ENCODE peak calls at places on chromosome 21, in four cellular contexts. J is CD8-positive, alpha-beta T cell; Z is heart right ventricle; W is neural crest cell. R is an unnamed sample.

GRCh38 chr21:44918581-44919033 is 2.1 kb downstream of the ITGB2 start:
- DNase-seq in J (no peak), W (no peak), Z (no peak), R (no peak)

GRCh38 chr21:33268392-33268735 is 2.2 kb downstream of the IL10RB start:
- DNase-seq in Z (no peak), J (no peak), W (no peak), R (no peak)

GRCh38 chr21:38388684-38389676 is 109.3 kb downstream of the ERG start:
- DNase-seq in J (no peak), W (no peak), Z (no peak), R (no peak)

GRCh38 chr21:35585155-35585554 is 475.2 kb downstream of the SETD4 start:
- DNase-seq in J (no peak), W (no peak), Z (no peak), R (no peak)

GRCh38 chr21:17688912-17689874 is 76.5 kb upstream of the BTG3 start:
- DNase-seq in J (peak), W (no peak), Z (peak), R (peak)

GRCh38 chr21:36661511-36662309 is 37.2 kb upstream of the SIM2 start:
- DNase-seq in Z (no peak), J (no peak), W (peak), R (peak)

GRCh38 chr21:41970751-41971653 is 17.2 kb upstream of the C2CD2 start:
- DNase-seq in Z (no peak), W (no peak), J (no peak), R (no peak)

GRCh38 chr21:29499734-29500343 is 201.1 kb downstream of the BACH1 start:
- DNase-seq in Z (no peak), W (no peak), J (no peak), R (peak)

GRCh38 chr21:36694593-36695282 is 4.2 kb upstream of the SIM2 start:
- DNase-seq in J (no peak), W (peak), Z (no peak), R (no peak)

GRCh38 chr21:25896657-25897056 is 161.9 kb downstream of the GABPA start:
- DNase-seq in W (no peak), Z (no peak), J (no peak), R (no peak)

GRCh38 chr21:18403685-18404084 is at the start of gene TMPRSS15:
- DNase-seq in Z (no peak), J (no peak), W (no peak), R (no peak)

GRCh38 chr21:45326834-45327457 is 39.3 kb upstream of the POFUT2 start:
- DNase-seq in J (no peak), Z (no peak), W (no peak), R (no peak)

GRCh38 chr21:37784591-37785318 is 131.5 kb downstream of the KCNJ6 start:
- DNase-seq in W (no peak), Z (no peak), J (no peak), R (no peak)

GRCh38 chr21:16302851-16303282 is 573.1 kb downstream of the USP25 start:
- DNase-seq in J (no peak), W (no peak), Z (no peak), R (no peak)

GRCh38 chr21:34989337-34990151 is 59.6 kb downstream of the RUNX1 start:
- DNase-seq in J (no peak), W (no peak), Z (no peak), R (no peak)

GRCh38 chr21:33266784-33267135 is 593 bp downstream of the IL10RB start:
- DNase-seq in W (no peak), Z (no peak), J (peak), R (no peak)

GRCh38 chr21:35336534-35336933 is 287.4 kb upstream of the RUNX1 start:
- DNase-seq in J (no peak), Z (no peak), W (no peak), R (no peak)

GRCh38 chr21:44535963-44536362 is 4.0 kb downstream of the KRTAP10-1 start:
- DNase-seq in Z (no peak), W (no peak), J (no peak), R (no peak)

R was measured in Caco-2.